ENCODE peak calls at places on chromosomes 7 and 10, in four cellular contexts. Q, X, W and N are unnamed samples.

GRCh38 chr10:102473445-102474331 is 22.3 kb upstream of the C10orf95 start:
- DNase-seq in Q (no peak), X (no peak), W (no peak), N (no peak)

GRCh38 chr7:38311329-38311937 is 38.0 kb upstream of the TARP start:
- DNase-seq in Q (peak), X (no peak), W (no peak), N (no peak)

GRCh38 chr7:27165089-27165654 is at the start of gene HOXA9:
- DNase-seq in Q (peak), X (no peak), W (peak), N (no peak)

GRCh38 chr10:43596546-43596945 is 9.7 kb upstream of the ZNF485 start:
- DNase-seq in Q (no peak), X (peak), W (no peak), N (no peak)

GRCh38 chr10:110834622-110835219 is 37.0 kb upstream of the PDCD4 start:
- DNase-seq in Q (peak), X (peak), W (no peak), N (no peak)

GRCh38 chr10:22344204-22344603 is 1.1 kb upstream of the SPAG6 start:
- DNase-seq in Q (no peak), X (no peak), W (no peak), N (no peak)

GRCh38 chr10:71297343-71297742 is 21.7 kb upstream of the SLC29A3 start:
- DNase-seq in Q (no peak), X (no peak), W (no peak), N (no peak)

GRCh38 chr7:149825567-149826343 is 12.4 kb upstream of the ZNF862 start:
- DNase-seq in Q (no peak), X (no peak), W (no peak), N (no peak)

GRCh38 chr7:40058636-40059035 is 75.8 kb downstream of the MPLKIP start:
- DNase-seq in Q (no peak), X (no peak), W (no peak), N (no peak)

GRCh38 chr7:20828947-20829346 is 42.3 kb upstream of the SP8 start:
- DNase-seq in Q (no peak), X (no peak), W (no peak), N (no peak)

GRCh38 chr10:93445978-93446720 is 36.0 kb downstream of the MYOF start:
- DNase-seq in Q (peak), X (no peak), W (no peak), N (no peak)

GRCh38 chr7:113199841-113200240 is 81.5 kb upstream of the SMIM30 start:
- DNase-seq in Q (no peak), X (no peak), W (no peak), N (no peak)

GRCh38 chr7:22675917-22676343 is 51.1 kb upstream of the IL6 start:
- DNase-seq in Q (no peak), X (no peak), W (no peak), N (no peak)

GRCh38 chr10:47329905-47330304 is 7.7 kb downstream of the GDF2 start:
- DNase-seq in Q (no peak), X (no peak), W (peak), N (no peak)

GRCh38 chr7:96009162-96009561 is 236.8 kb downstream of the DYNC1I1 start:
- DNase-seq in Q (no peak), X (no peak), W (no peak), N (no peak)

GRCh38 chr10:75395171-75395954 is 6.2 kb downstream of the ZNF503 start:
- DNase-seq in Q (peak), X (no peak), W (no peak), N (no peak)

GRCh38 chr7:20470726-20471125 is 140.0 kb downstream of the ITGB8 start:
- DNase-seq in Q (no peak), X (no peak), W (no peak), N (no peak)

GRCh38 chr7:46286346-46286745 is 365.3 kb upstream of the IGFBP3 start:
- DNase-seq in Q (no peak), X (no peak), W (no peak), N (no peak)

GRCh38 chr7:46281071-46281470 is 360.0 kb upstream of the IGFBP3 start:
- DNase-seq in Q (peak), X (no peak), W (no peak), N (no peak)

GRCh38 chr7:46285856-46286255 is 364.8 kb upstream of the IGFBP3 start:
- DNase-seq in Q (no peak), X (no peak), W (no peak), N (no peak)

GRCh38 chr7:46282155-46282554 is 361.1 kb upstream of the IGFBP3 start:
- DNase-seq in Q (peak), X (no peak), W (no peak), N (no peak)

DNA sequence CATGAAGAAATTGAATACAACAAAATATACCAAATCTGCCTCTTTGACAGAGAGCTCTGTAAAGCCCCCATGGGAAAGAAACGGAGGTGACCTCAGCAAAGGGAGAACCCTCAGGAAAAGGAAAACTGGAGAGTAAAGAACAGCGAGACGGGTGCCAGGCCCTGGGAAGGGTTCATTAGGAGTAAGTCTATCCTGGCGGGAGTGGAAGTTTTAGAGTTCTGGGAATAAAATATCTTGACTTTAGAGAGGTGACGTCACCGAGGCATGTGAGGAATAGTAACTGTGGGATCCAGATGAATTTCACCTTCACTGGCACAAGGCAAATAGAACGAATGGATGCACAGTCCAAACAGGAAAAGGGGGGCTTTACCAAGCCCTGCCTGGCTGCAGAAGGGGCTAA is 362.8 kb upstream of the IGFBP3 start:
- DNase-seq in Q (peak), X (no peak), W (no peak), N (no peak)
- TF ChIP-seq POLR2AphosphoS5 in Q (no peak), X (no peak), W (no peak), N (no peak)

DNA sequence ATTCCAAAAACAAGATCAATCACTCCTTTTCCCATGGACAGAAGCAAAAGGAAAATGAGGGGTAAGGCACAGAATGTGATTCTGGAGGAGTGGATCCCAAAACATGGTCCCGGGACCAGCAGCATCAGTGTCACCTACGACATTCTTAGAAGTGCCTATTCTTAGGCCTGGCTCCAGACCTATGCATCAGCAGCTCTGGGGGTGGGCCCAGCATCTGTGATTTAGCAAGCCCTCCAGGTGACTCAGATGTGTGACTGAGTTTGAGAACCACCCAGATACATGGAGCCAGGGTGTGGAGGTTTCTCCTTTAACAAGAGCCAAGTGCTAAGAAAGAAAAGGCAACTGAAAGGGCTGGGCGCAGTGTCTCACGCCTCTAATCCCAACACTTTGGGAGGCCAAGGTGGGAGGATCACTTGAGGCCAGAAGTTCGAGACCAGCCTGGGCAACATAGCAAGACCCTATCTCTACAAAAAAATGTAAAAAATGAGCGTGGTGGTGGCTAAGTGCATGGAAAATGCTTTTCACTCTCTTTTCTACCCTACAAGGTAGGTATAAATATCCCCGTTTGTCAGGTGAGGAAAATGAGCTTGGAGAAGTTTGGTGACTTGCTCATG is 17.1 kb upstream of the ARPC1A start:
- DNase-seq in Q (no peak), X (no peak), W (no peak), N (no peak)
- H3K27ac ChIP-seq in Q (no peak), X (no peak), W (no peak), N (no peak)

DNA sequence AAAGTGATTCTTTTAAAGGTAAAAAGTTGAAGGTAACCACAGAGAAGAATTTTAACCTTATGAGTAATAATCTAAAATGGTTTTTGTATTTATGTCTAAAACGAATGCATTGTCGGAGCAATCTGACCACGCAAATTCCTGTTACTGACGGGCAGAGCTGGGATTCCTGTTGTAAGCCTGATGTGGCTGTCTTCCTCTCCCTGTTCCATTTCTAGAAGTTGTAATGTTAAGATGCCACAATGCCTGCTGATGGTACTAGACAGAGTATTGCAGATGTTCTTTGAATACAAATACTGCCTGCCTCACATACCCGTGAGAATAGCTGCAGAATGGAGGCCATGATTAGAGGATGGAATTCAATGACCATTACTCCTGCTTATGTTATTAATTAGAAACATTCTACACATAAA is 197.0 kb downstream of the PTN start:
- DNase-seq in Q (no peak), X (no peak), W (no peak), N (no peak)
- TF ChIP-seq CTCF in Q (no peak), X (no peak), W (no peak), N (no peak)

DNA sequence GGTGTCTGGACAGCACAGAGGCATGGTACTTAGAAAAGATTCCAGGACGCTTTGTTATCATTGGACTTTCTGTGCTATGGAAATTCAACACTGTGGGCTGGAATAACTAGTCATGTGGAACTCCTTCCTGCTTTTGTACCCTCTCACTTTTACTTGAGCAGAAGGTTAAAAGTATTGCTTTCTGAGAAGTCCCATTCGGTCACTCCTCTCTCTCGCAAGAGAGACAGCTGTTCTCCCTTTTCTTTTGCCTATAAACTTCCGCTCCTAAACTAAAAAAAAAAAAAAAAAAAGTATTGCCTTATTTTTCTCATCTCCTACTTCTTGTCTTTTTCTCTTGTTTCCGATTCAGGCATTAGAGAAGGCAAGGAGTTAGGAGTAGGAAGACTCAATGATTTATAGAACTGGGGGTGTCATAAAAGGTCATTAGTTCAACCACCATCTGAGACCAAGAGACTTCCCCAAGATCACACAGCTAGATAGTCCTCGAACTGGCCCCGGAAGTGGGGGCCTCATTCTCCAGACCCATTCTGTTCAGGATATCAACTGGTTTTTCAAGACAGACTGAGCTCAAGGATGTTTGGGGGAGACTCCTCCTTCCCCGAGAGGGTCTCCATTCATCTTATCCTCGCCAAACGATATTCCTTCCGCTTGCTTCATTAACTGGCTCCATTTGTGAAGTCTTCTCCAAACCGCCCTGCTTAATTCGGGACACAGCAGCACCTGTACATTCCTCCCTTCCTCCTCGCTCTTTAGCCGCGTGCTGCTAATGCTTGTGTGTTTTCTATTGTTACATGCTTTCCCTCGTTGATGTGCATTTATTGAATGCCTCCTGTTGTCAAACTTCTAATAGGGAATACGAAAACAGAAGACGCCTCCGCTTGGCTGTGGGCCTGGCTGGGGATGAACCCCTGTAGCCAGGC is 960 bp upstream of the INPP5F start:
- DNase-seq in Q (peak), X (peak), W (no peak), N (no peak)
- TF ChIP-seq POLR2AphosphoS5 in Q (no peak), X (no peak), W (no peak), N (no peak)

GRCh38 chr10:33418309-33418708 is 83.8 kb upstream of the NRP1 start:
- DNase-seq in Q (no peak), X (no peak), W (no peak), N (no peak)

GRCh38 chr10:33428706-33429105 is 94.2 kb upstream of the NRP1 start:
- DNase-seq in Q (no peak), X (no peak), W (no peak), N (peak)

GRCh38 chr10:33421789-33422188 is 87.3 kb upstream of the NRP1 start:
- DNase-seq in Q (no peak), X (no peak), W (no peak), N (no peak)

DNA sequence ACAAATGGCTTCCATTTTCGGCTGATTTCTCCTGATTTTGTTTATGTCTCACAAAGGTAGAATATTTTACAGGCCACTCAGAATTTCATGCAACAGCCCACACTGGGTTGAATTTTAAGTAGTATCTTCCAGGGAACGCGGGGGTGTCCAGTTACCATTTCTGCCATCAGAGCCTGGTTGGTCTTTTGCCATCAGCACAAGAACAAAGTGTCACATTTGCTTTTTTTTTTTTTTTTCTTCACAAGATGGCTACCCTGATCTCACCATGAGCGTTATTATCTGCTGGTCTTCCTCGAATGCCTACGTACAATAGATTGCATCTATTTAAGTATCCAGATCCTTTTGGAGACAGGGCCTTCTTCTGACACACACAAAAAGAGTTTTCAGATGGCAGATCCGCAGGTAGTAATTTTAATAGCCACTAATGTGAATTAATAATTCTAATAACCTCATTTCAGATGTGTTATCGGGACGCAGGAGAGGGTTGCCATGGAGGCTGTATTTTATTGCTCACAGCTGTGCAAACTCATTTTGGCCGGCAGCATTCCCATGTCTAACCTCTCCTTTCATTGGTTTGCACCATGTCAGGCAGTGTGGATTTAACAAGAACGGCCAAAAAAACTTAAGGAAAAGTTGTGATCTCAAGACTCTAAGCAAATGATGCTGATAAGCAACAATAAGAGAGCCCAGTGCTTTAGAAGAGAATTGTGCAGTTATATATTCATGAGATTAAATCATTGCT is 88.5 kb upstream of the NRP1 start:
- DNase-seq in Q (no peak), X (no peak), W (no peak), N (no peak)
- H3K27ac ChIP-seq in Q (no peak), X (no peak), W (no peak), N (no peak)

GRCh38 chr7:44595934-44596635 is 10.3 kb upstream of the OGDH start:
- DNase-seq in Q (no peak), X (no peak), W (peak), N (no peak)
- TF ChIP-seq CTCF in Q (no peak), X (no peak), W (no peak), N (no peak)

GRCh38 chr10:98096316-98096715 is 38.1 kb upstream of the R3HCC1L start:
- DNase-seq in Q (no peak), X (no peak), W (no peak), N (no peak)

GRCh38 chr10:98097175-98097574 is 37.3 kb upstream of the R3HCC1L start:
- DNase-seq in Q (no peak), X (no peak), W (no peak), N (peak)

GRCh38 chr10:98097611-98098010 is 36.8 kb upstream of the R3HCC1L start:
- DNase-seq in Q (no peak), X (no peak), W (no peak), N (no peak)

GRCh38 chr10:98096731-98097130 is 37.7 kb upstream of the R3HCC1L start:
- DNase-seq in Q (no peak), X (no peak), W (no peak), N (no peak)

GRCh38 chr10:98098247-98098646 is 36.2 kb upstream of the R3HCC1L start:
- DNase-seq in Q (no peak), X (no peak), W (no peak), N (no peak)
- TF ChIP-seq POLR2AphosphoS5 in Q (no peak), X (no peak), W (no peak), N (no peak)

GRCh38 chr10:30007406-30007805 is 52.0 kb downstream of the JCAD start:
- DNase-seq in Q (no peak), X (no peak), W (no peak), N (no peak)

GRCh38 chr10:29998142-29998808 is 61.1 kb downstream of the JCAD start:
- DNase-seq in Q (peak), X (peak), W (no peak), N (no peak)

GRCh38 chr10:30000802-30001571 is 58.4 kb downstream of the JCAD start:
- DNase-seq in Q (no peak), X (peak), W (no peak), N (peak)

GRCh38 chr10:30006410-30006809 is 53.0 kb downstream of the JCAD start:
- DNase-seq in Q (no peak), X (no peak), W (no peak), N (no peak)

GRCh38 chr10:30002438-30003266 is 56.7 kb downstream of the JCAD start:
- DNase-seq in Q (peak), X (peak), W (peak), N (no peak)
- H3K27ac ChIP-seq in Q (no peak), X (no peak), W (no peak), N (peak)